ENCODE peak calls at places on chromosomes 11 and 22, in five cellular contexts. D is stimulated activated naive CD8-positive, alpha-beta T cell treated with anti-CD3 and anti-CD28 coated beads, Interleukin-15, amount 100 ng/mL, for 72 hours; T is left kidney; U is left ventricle myocardium inferior; A is activated effector memory CD4-positive, alpha-beta T cell treated with anti-CD3 and anti-CD28 coated beads, Interleukin-2, amount 50 U/mL, for 16 hours. N is an unnamed sample.

GRCh38 chr11:27296406-27296994 is 66.5 kb downstream of the CCDC34 start:
- DNase-seq in D (no peak), T (peak), U (no peak), A (no peak), N (no peak)

GRCh38 chr22:33537059-33537458 is 383.2 kb downstream of the LARGE1 start:
- DNase-seq in D (no peak), T (no peak), U (peak), A (no peak), N (no peak)

GRCh38 chr11:9802291-9802861 is 138.5 kb downstream of the SWAP70 start:
- DNase-seq in D (no peak), T (no peak), U (no peak), A (no peak), N (no peak)

GRCh38 chr22:19419464-19420178 is 11.9 kb downstream of the HIRA start:
- DNase-seq in D (peak), T (no peak), U (no peak), A (peak), N (no peak)

GRCh38 chr22:46650078-46650810 is 30.1 kb downstream of the GRAMD4 start:
- DNase-seq in D (no peak), T (no peak), U (no peak), A (no peak), N (no peak)

GRCh38 chr11:7072401-7073028 is 16.3 kb upstream of the RBMXL2 start:
- DNase-seq in D (no peak), T (peak), U (no peak), A (no peak), N (no peak)

GRCh38 chr11:65013130-65013691 is 749 bp upstream of the ARL2 start:
- DNase-seq in D (no peak), T (no peak), U (no peak), A (peak), N (no peak)

GRCh38 chr11:61293869-61294716 is 1.0 kb downstream of the VWCE start:
- DNase-seq in D (peak), T (peak), U (peak), A (peak), N (no peak)

GRCh38 chr11:34744511-34744910 is 123.6 kb downstream of the EHF start:
- DNase-seq in D (no peak), T (no peak), U (no peak), A (no peak), N (no peak)

GRCh38 chr11:129695543-129696308 is 119.9 kb upstream of the TMEM45B start:
- DNase-seq in D (peak), T (peak), U (peak), A (peak), N (peak)